ENCODE peak calls at places on chromosomes 5 and 9, in six cellular contexts. M, T, R, X, O and Q are unnamed samples.

GRCh38 chr9:121853617-121854395 is 202.4 kb downstream of the DAB2IP start:
- DNase-seq in T (no peak), O (no peak), R (no peak), M (no peak), X (no peak), Q (no peak)

GRCh38 chr9:129888085-129888808 is 53.0 kb downstream of the USP20 start:
- DNase-seq in M (peak), X (no peak), O (no peak), T (no peak), R (no peak), Q (no peak)

GRCh38 chr9:31587176-31587575 is 797.3 kb upstream of the ACO1 start:
- DNase-seq in M (no peak), X (no peak), R (no peak), T (no peak), O (no peak), Q (no peak)

GRCh38 chr9:129759329-129759728 is 6.5 kb upstream of the PTGES start:
- DNase-seq in X (no peak), T (no peak), M (no peak), O (no peak), R (no peak), Q (no peak)

GRCh38 chr5:157460921-157461792 is 1.1 kb downstream of the NIPAL4 start:
- DNase-seq in O (no peak), T (no peak), X (no peak), R (no peak), M (no peak), Q (no peak)

GRCh38 chr5:95619518-95620029 is 313 bp upstream of the GPR150 start:
- DNase-seq in R (no peak), X (no peak), M (no peak), T (no peak), O (no peak), Q (no peak)

GRCh38 chr5:54590824-54591223 is 73.3 kb downstream of the SNX18 start:
- DNase-seq in T (no peak), O (no peak), M (no peak), X (no peak), R (no peak), Q (no peak)

GRCh38 chr9:116101516-116101915 is 52.1 kb upstream of the PAPPA start:
- DNase-seq in X (no peak), M (no peak), R (peak), T (peak), O (no peak), Q (no peak)

GRCh38 chr9:14910178-14910805 is at the start of gene FREM1:
- DNase-seq in O (no peak), R (peak), X (peak), T (no peak), M (no peak), Q (peak)

GRCh38 chr5:132655821-132656773 is 1.9 kb upstream of the IL13 start:
- DNase-seq in T (peak), X (no peak), O (peak), R (no peak), M (no peak), Q (no peak)

GRCh38 chr5:133075572-133076536 is 24.0 kb downstream of the HSPA4 start:
- DNase-seq in O (no peak), T (peak), R (no peak), X (no peak), M (no peak), Q (no peak)

GRCh38 chr9:26341545-26341944 is 551.1 kb downstream of the CAAP1 start:
- DNase-seq in R (no peak), X (no peak), O (no peak), M (no peak), T (no peak), Q (no peak)
- H3K4me3 ChIP-seq in R (no peak), X (no peak), O (no peak), M (no peak), T (no peak), Q (no peak)

DNA sequence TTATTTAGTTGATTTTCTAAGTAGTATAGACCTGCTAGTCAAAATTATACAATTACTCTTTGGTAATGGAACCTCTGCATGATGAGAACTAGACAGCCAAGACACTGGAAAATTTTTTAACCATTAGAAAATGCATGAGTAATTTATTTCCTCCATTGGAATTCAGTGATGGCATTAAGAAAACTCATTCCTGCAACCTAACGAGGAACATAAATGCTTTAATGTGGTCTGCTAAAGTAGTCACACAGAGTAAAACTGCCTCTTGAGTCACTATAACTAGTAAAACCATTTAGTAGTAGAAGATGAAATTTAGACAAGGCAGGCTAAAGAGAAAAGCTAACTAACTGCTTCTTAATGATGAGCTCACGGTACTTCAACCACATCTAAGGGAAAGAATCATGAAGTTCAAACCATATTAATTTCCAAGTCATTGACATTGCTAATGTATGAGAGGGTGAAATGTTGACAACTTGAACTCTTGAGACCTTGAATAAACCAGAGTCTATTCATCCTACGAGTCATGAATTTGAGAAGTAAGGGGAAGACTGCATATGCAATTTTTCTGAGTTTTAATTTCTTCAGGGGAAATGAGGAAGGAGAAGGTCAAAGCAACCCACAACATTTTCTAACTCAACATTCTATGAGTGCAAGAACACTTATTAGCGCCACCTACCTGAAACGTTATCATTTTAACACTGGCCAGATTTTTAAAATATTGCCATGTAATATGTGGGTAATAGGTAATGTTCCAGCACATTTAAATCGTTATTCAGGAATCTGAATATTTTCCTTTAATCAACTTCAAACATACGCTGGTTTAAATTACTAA is 74.4 kb downstream of the GLIS3 start:
- DNase-seq in T (peak), X (no peak), O (no peak), R (peak), M (no peak), Q (no peak)
- TF ChIP-seq CTCF in T (peak), X (no peak), O (no peak), R (peak), M (no peak), Q (no peak)

GRCh38 chr9:95754533-95755420 is 120.7 kb upstream of the ERCC6L2 start:
- DNase-seq in T (no peak), R (no peak), M (no peak), O (peak), X (no peak), Q (no peak)

GRCh38 chr9:95753762-95754465 is 121.6 kb upstream of the ERCC6L2 start:
- DNase-seq in T (peak), M (no peak), X (peak), R (no peak), O (peak), Q (no peak)

GRCh38 chr9:95749493-95749892 is 126.0 kb upstream of the ERCC6L2 start:
- DNase-seq in O (no peak), M (no peak), X (no peak), R (no peak), T (no peak), Q (no peak)

GRCh38 chr9:95750725-95751644 is 124.5 kb upstream of the ERCC6L2 start:
- DNase-seq in M (no peak), O (no peak), X (no peak), R (no peak), T (no peak), Q (no peak)

GRCh38 chr9:95752129-95752731 is 123.3 kb upstream of the ERCC6L2 start:
- DNase-seq in T (no peak), X (no peak), R (no peak), O (no peak), M (no peak), Q (no peak)
- H3K4me3 ChIP-seq in T (no peak), X (peak), R (no peak), O (peak), M (no peak), Q (no peak)

DNA sequence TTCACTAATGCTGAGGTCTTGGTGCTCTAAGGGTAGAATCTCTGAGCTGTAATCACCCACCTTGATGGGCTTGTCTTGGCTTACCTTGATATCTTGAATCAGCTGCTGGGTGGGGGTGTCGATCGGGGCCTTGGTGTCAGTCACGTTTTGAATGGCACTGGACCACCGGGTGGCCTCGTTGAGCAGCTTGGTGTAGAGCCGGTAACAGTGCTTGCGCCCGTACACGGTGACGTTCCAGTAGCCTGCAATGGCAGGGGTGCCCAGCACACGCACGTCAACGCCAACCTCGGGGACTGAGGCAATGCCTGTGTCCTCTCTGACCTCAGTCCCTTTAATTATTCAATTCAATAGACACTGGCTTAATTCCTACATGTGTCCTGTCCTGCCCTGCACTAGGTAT is 63.1 kb upstream of the RETREG1 start:
- DNase-seq in M (no peak), T (no peak), X (no peak), O (no peak), R (no peak), Q (no peak)
- TF ChIP-seq CTCF in M (no peak), T (no peak), X (no peak), O (no peak), R (peak), Q (no peak)